ENCODE peak calls at places on chromosomes 6 and 20, in eight cellular contexts. D is sigmoid colon, J is GM23338, Z is adrenal gland, A is left lung, K is neuronal stem cell, U is heart left ventricle, Q is psoas muscle. T is an unnamed sample. For H3K36me3, the result is how much of the 10 kb centered on the place peaks cover.

GRCh38 chr6:63676412-63677114 is 41.0 kb downstream of the PHF3 start:
- DNase-seq in D (no peak), J (no peak), Z (no peak), A (no peak), K (no peak), U (no peak), Q (no peak), T (no peak)

GRCh38 chr20:8862092-8862491 is 206.8 kb upstream of the PLCB4 start:
- DNase-seq in D (no peak), J (no peak), Z (no peak), A (no peak), K (no peak), U (no peak), Q (no peak), T (no peak)

GRCh38 chr6:5135783-5136376 is 50.7 kb downstream of the PPP1R3G start:
- DNase-seq in D (no peak), J (peak), Z (no peak), A (no peak), K (no peak), U (no peak), Q (no peak), T (no peak)

GRCh38 chr20:44650777-44651493 is 564 bp downstream of the ADA start:
- DNase-seq in D (no peak), J (peak), Z (no peak), A (no peak), K (no peak), U (no peak), Q (peak), T (no peak)

GRCh38 chr6:157187182-157188093 is 135.9 kb downstream of the TMEM242 start:
- DNase-seq in D (peak), J (no peak), Z (no peak), A (no peak), K (no peak), U (no peak), Q (no peak), T (no peak)

GRCh38 chr20:25293507-25293906 is 45.6 kb downstream of the PYGB start:
- DNase-seq in D (no peak), J (no peak), Z (no peak), A (no peak), K (no peak), U (no peak), Q (no peak), T (no peak)

GRCh38 chr6:141808662-141809061 is 324.1 kb upstream of the GJE1 start:
- DNase-seq in D (no peak), J (no peak), Z (no peak), A (no peak), K (no peak), U (no peak), Q (no peak), T (no peak)

GRCh38 chr6:111157412-111157811 is 70.1 kb downstream of the SLC16A10 start:
- DNase-seq in D (no peak), J (no peak), Z (no peak), A (no peak), K (no peak), U (no peak), Q (no peak), T (no peak)

GRCh38 chr6:148959008-148959407 is 212.2 kb downstream of the UST start:
- DNase-seq in D (no peak), J (no peak), Z (no peak), A (no peak), K (no peak), U (no peak), Q (no peak), T (no peak)

GRCh38 chr6:5025911-5026819 is 22.3 kb upstream of the RPP40 start:
- DNase-seq in D (peak), J (peak), Z (peak), A (peak), K (peak), U (peak), Q (peak), T (no peak)

GRCh38 chr6:160067564-160067963 is 54.1 kb upstream of the SLC22A1 start:
- DNase-seq in D (no peak), J (no peak), Z (no peak), A (no peak), K (no peak), U (no peak), Q (no peak), T (no peak)
- H3K36me3 ChIP-seq in D (half or more), J (under half), Z (half or more), A (under half), K (half or more), U (half or more), Q (half or more), T (half or more)

GRCh38 chr20:2593756-2594155 is 57.4 kb downstream of the TMC2 start:
- DNase-seq in D (no peak), J (no peak), Z (no peak), A (no peak), K (no peak), U (no peak), Q (no peak), T (no peak)
- H3K36me3 ChIP-seq in D (under half), J (under half), Z (under half), A (under half), K (under half), U (under half), Q (under half), T (under half)

DNA sequence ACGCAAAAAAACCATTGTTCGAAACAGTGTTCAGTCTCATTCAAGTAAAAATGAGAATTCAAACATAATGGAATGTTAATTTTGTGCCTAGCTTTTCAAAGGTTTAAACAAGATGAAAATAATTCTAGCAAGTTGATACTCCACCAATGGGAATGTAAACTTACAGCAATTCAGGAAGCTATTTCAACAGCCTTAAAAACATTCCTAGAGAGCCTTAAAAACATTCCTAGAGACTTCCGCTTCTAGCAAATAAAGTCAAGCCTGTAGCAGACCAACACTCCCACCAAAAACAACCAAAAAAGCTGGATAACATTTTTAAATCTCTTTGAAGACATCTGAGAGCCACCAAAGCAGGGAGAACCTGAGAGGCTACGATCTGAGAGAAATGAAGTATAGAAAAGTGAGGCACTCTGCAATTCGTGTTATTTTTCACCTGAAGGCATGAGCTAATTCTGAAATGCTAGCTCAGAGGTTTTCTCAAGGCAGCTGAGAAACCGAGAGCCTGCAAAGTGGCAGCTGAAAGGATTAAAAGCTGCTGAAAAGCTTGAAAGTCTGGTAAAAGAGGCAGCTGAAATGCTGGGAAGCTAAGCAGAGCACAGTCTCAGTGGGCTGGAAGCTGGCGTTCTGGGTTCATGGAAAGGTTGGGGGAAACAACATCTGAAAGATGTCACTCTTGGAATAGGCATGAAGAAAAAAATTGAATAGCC is 20.9 kb downstream of the GPR63 start:
- DNase-seq in D (no peak), J (peak), Z (no peak), A (no peak), K (no peak), U (no peak), Q (no peak), T (no peak)
- H3K36me3 ChIP-seq in D (under half), J (under half), Z (under half), A (under half), K (under half), U (under half), Q (under half), T (under half)

DNA sequence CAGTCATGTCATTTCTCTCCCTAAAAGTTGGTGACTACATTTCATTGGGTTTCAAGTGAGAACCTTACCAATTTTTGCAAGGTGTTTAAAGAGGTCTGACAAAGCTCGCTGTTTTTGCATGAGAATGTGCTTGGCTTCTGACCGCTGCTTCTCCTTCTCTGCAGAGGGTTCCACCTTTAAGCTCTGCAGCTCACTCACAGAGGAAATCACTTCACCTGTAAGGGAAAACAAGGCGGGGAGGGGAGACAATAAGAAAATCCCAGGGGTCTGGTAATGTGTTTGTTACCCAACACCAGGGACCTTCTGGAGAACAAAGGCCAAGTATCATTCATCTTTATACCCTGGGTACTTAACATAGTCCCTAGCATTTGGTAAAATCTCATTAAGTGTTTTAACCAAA is 40.0 kb upstream of the LYRM2 start:
- DNase-seq in D (no peak), J (peak), Z (no peak), A (no peak), K (no peak), U (no peak), Q (no peak), T (no peak)
- H3K36me3 ChIP-seq in D (half or more), J (half or more), Z (half or more), A (under half), K (half or more), U (half or more), Q (half or more), T (half or more)

GRCh38 chr6:41688256-41688965 is 47.0 kb downstream of the TFEB start:
- DNase-seq in D (no peak), J (no peak), Z (peak), A (peak), K (no peak), U (no peak), Q (no peak), T (no peak)
- H3K36me3 ChIP-seq in D (under half), J (under half), Z (under half), A (under half), K (under half), U (half or more), Q (half or more), T (under half)

GRCh38 chr6:36492621-36493020 is 49.8 kb downstream of the KCTD20 start:
- DNase-seq in D (no peak), J (no peak), Z (no peak), A (no peak), K (no peak), U (no peak), Q (no peak), T (no peak)

GRCh38 chr6:36495086-36495485 is 52.2 kb downstream of the STK38 start:
- DNase-seq in D (no peak), J (no peak), Z (no peak), A (no peak), K (no peak), U (no peak), Q (no peak), T (no peak)

GRCh38 chr6:36491378-36491965 is 48.7 kb downstream of the KCTD20 start:
- DNase-seq in D (no peak), J (peak), Z (no peak), A (no peak), K (no peak), U (no peak), Q (no peak), T (no peak)

GRCh38 chr6:36492092-36492491 is 49.3 kb downstream of the KCTD20 start:
- DNase-seq in D (no peak), J (no peak), Z (no peak), A (no peak), K (no peak), U (no peak), Q (no peak), T (no peak)

DNA sequence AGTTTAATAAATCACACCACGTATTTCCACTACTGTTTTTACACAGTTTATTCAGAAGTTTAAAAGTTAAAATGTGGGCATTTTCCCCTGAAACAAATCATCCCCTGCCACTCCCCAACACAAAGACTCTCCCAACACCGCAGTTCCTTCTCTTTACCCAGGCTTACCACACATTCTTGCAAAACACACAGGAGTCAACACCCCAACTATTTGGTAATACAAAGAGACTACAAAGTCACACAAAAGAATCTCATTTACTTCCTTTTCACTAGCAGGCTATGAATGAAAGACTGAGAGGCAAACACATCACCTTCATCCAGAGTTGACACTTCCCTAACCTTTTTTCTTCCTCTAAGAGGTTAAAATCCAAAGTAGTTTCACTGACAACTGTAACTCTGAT is 51.1 kb downstream of the KCTD20 start:
- DNase-seq in D (no peak), J (peak), Z (no peak), A (no peak), K (peak), U (no peak), Q (no peak), T (no peak)
- H3K36me3 ChIP-seq in D (under half), J (under half), Z (under half), A (under half), K (under half), U (half or more), Q (half or more), T (under half)

T was measured in naive thymus-derived CD4-positive, alpha-beta T cell.